ENCODE peak calls at places on chromosomes 4 and X, in eight cellular contexts. Y, L, G, V, J, S, M and O are unnamed samples.
A peak's percentile ranks its signal among the peaks of the same experiment; 100 is the strongest.

GRCh38 chr4:72383439-72383838 is 185.6 kb downstream of the ADAMTS3 start:
- DNase-seq in Y (peak; percentile 49), L (no peak), G (no peak), V (no peak), J (peak; percentile 59), S (no peak), M (no peak), O (no peak)

GRCh38 chr4:64271601-64272081 is 137.6 kb downstream of the TECRL start:
- DNase-seq in Y (no peak), L (no peak), G (no peak), V (no peak), J (no peak), S (no peak), M (peak; percentile 59), O (no peak)

GRCh38 chr4:82798168-82799005 is at the start of gene SCD5:
- DNase-seq in Y (peak; percentile 82), L (peak; percentile 49), G (peak; percentile 71), V (peak; percentile 80), J (peak; percentile 88), S (peak; percentile 68), M (peak; percentile 82), O (no peak)

GRCh38 chr4:181911420-181911819 is 331.8 kb upstream of the TENM3 start:
- DNase-seq in Y (peak; percentile 79), L (no peak), G (no peak), V (no peak), J (peak; percentile 22), S (no peak), M (no peak), O (no peak)

GRCh38 chr4:130393246-130394041 is 1297.5 kb downstream of the C4orf33 start:
- DNase-seq in Y (peak; percentile 60), L (no peak), G (no peak), V (no peak), J (peak; percentile 94), S (no peak), M (no peak), O (no peak)

GRCh38 chrX:13845721-13846378 is 29.0 kb upstream of the GPM6B start:
- DNase-seq in Y (no peak), L (no peak), G (no peak), V (no peak), J (peak; percentile 54), S (no peak), M (no peak), O (no peak)

GRCh38 chr4:164890691-164891090 is 13.7 kb downstream of the APELA start:
- DNase-seq in Y (no peak), L (no peak), G (no peak), V (no peak), J (no peak), S (no peak), M (no peak), O (no peak)

GRCh38 chrX:40576291-40576690 is 4.5 kb upstream of the ATP6AP2 start:
- DNase-seq in Y (no peak), L (no peak), G (no peak), V (no peak), J (no peak), S (no peak), M (no peak), O (no peak)

GRCh38 chrX:44874481-44875184 is 1.6 kb downstream of the KDM6A start:
- DNase-seq in Y (peak; percentile 49), L (peak; percentile 65), G (no peak), V (peak; percentile 14), J (peak; percentile 65), S (peak; percentile 50), M (peak; percentile 36), O (peak; percentile 31)

GRCh38 chrX:41276661-41277506 is 57.1 kb upstream of the DDX3X start:
- DNase-seq in Y (no peak), L (peak; percentile 6), G (no peak), V (no peak), J (no peak), S (no peak), M (no peak), O (peak; percentile 20)

GRCh38 chr4:6345866-6346265 is 76.2 kb downstream of the WFS1 start:
- DNase-seq in Y (no peak), L (no peak), G (no peak), V (no peak), J (no peak), S (no peak), M (no peak), O (no peak)

GRCh38 chrX:133523094-133523493 is 107.8 kb upstream of the GPC4 start:
- DNase-seq in Y (no peak), L (no peak), G (no peak), V (no peak), J (no peak), S (no peak), M (no peak), O (no peak)

GRCh38 chrX:63656871-63657580 is 128.0 kb downstream of the ARHGEF9 start:
- DNase-seq in Y (peak; percentile 78), L (no peak), G (no peak), V (no peak), J (peak; percentile 88), S (no peak), M (no peak), O (no peak)

GRCh38 chrX:139692908-139693307 is 15.1 kb downstream of the MCF2 start:
- DNase-seq in Y (no peak), L (no peak), G (no peak), V (no peak), J (no peak), S (no peak), M (no peak), O (no peak)

GRCh38 chr4:106803107-106803506 is 233.0 kb downstream of the DKK2 start:
- DNase-seq in Y (no peak), L (no peak), G (no peak), V (no peak), J (peak; percentile 43), S (no peak), M (no peak), O (no peak)

GRCh38 chr4:188719794-188720193 is 580.6 kb downstream of the TRIML1 start:
- DNase-seq in Y (no peak), L (no peak), G (no peak), V (no peak), J (no peak), S (no peak), M (no peak), O (no peak)

GRCh38 chr4:5746829-5747745 is 36.1 kb downstream of the EVC start:
- DNase-seq in Y (peak; percentile 82), L (no peak), G (no peak), V (no peak), J (peak; percentile 65), S (no peak), M (no peak), O (no peak)

GRCh38 chr4:53128959-53129358 is 236.9 kb downstream of the SCFD2 start:
- DNase-seq in Y (no peak), L (no peak), G (no peak), V (peak; percentile 13), J (no peak), S (no peak), M (peak; percentile 50), O (no peak)

GRCh38 chrX:134949271-134949670 is 41.5 kb upstream of the SMIM10 start:
- DNase-seq in Y (peak; percentile 62), L (no peak), G (no peak), V (no peak), J (peak; percentile 60), S (no peak), M (no peak), O (no peak)